ENCODE peak calls at places on chromosomes 11 and 22, in ten cellular contexts. R, P, M, H, F, C, K, V, B and E are unnamed samples.

GRCh38 chr11:131748146-131749050 is 378.0 kb downstream of the NTM start:
- DNase-seq in R (no peak), P (peak), M (peak), H (no peak), F (peak), C (no peak), K (peak), V (peak), B (peak), E (no peak)

GRCh38 chr22:35921777-35922176 is 106.8 kb downstream of the RBFOX2 start:
- DNase-seq in R (peak), P (no peak), M (peak), H (peak), F (peak), C (no peak), K (peak), V (peak), B (no peak), E (no peak)

GRCh38 chr11:92776676-92777075 is 192.8 kb upstream of the MTNR1B start:
- DNase-seq in R (no peak), P (no peak), M (no peak), H (no peak), F (no peak), C (no peak), K (no peak), V (no peak), B (no peak), E (no peak)

GRCh38 chr22:33919591-33920501 is at the start of gene LARGE1:
- DNase-seq in R (no peak), P (no peak), M (peak), H (peak), F (peak), C (peak), K (peak), V (peak), B (peak), E (no peak)

GRCh38 chr11:100622404-100622803 is 64.7 kb upstream of the ARHGAP42 start:
- DNase-seq in R (no peak), P (no peak), M (no peak), H (no peak), F (no peak), C (no peak), K (no peak), V (no peak), B (no peak), E (no peak)

GRCh38 chr22:36104988-36105387 is 55.6 kb downstream of the APOL3 start:
- DNase-seq in R (no peak), P (no peak), M (no peak), H (no peak), F (no peak), C (no peak), K (peak), V (no peak), B (no peak), E (no peak)

GRCh38 chr22:40955516-40955915 is 4.3 kb downstream of the RBX1 start:
- DNase-seq in R (no peak), P (no peak), M (no peak), H (no peak), F (no peak), C (no peak), K (no peak), V (no peak), B (no peak), E (no peak)

GRCh38 chr11:120774591-120775386 is 249.1 kb upstream of the TBCEL start:
- DNase-seq in R (no peak), P (no peak), M (no peak), H (no peak), F (no peak), C (no peak), K (no peak), V (no peak), B (no peak), E (peak)

GRCh38 chr22:50315289-50316113 is 8.1 kb upstream of the PLXNB2 start:
- DNase-seq in R (no peak), P (peak), M (no peak), H (no peak), F (no peak), C (no peak), K (no peak), V (no peak), B (no peak), E (no peak)

GRCh38 chr11:2142762-2143202 is 3.6 kb upstream of the IGF2 start:
- DNase-seq in R (no peak), P (no peak), M (no peak), H (no peak), F (no peak), C (no peak), K (no peak), V (no peak), B (no peak), E (no peak)

GRCh38 chr11:19382131-19382611 is 141.4 kb upstream of the E2F8 start:
- DNase-seq in R (no peak), P (no peak), M (no peak), H (no peak), F (no peak), C (no peak), K (no peak), V (no peak), B (no peak), E (no peak)

GRCh38 chr22:44622147-44622427 is 79.9 kb upstream of the PRR5 start:
- DNase-seq in R (no peak), P (no peak), M (no peak), H (no peak), F (no peak), C (peak), K (no peak), V (no peak), B (no peak), E (no peak)

GRCh38 chr11:130801287-130802146 is 114.8 kb downstream of the SNX19 start:
- DNase-seq in R (no peak), P (no peak), M (no peak), H (no peak), F (no peak), C (no peak), K (no peak), V (no peak), B (no peak), E (no peak)

GRCh38 chr11:61281581-61282250 is 13.4 kb downstream of the VWCE start:
- DNase-seq in R (peak), P (peak), M (peak), H (no peak), F (peak), C (no peak), K (peak), V (no peak), B (peak), E (no peak)

GRCh38 chr11:71155846-71156245 is 96.5 kb downstream of the SHANK2 start:
- DNase-seq in R (no peak), P (no peak), M (no peak), H (no peak), F (no peak), C (no peak), K (no peak), V (no peak), B (no peak), E (no peak)

GRCh38 chr11:70614034-70614681 is 215.8 kb downstream of the CTTN start:
- DNase-seq in R (no peak), P (no peak), M (no peak), H (no peak), F (no peak), C (no peak), K (no peak), V (no peak), B (no peak), E (no peak)

GRCh38 chr11:128563308-128563707 is 24.1 kb downstream of the ETS1 start:
- DNase-seq in R (no peak), P (no peak), M (no peak), H (no peak), F (no peak), C (no peak), K (no peak), V (no peak), B (no peak), E (no peak)

GRCh38 chr22:29345932-29346331 is 30.4 kb upstream of the RASL10A start:
- DNase-seq in R (no peak), P (no peak), M (no peak), H (no peak), F (no peak), C (no peak), K (no peak), V (peak), B (no peak), E (no peak)

GRCh38 chr11:63610604-63611394 is 3.4 kb downstream of the PLAAT3 start:
- DNase-seq in R (no peak), P (no peak), M (peak), H (no peak), F (no peak), C (no peak), K (peak), V (no peak), B (no peak), E (no peak)

GRCh38 chr11:14359573-14360031 is 619 bp upstream of the RRAS2 start:
- DNase-seq in R (no peak), P (no peak), M (no peak), H (no peak), F (no peak), C (no peak), K (no peak), V (no peak), B (no peak), E (no peak)

GRCh38 chr11:58941838-58942237 is 2.5 kb downstream of the GLYATL1 start:
- DNase-seq in R (no peak), P (no peak), M (no peak), H (no peak), F (no peak), C (no peak), K (no peak), V (no peak), B (no peak), E (no peak)

GRCh38 chr11:553083-553948 is 7.2 kb downstream of the LMNTD2 start:
- DNase-seq in R (no peak), P (no peak), M (no peak), H (no peak), F (no peak), C (no peak), K (no peak), V (no peak), B (no peak), E (no peak)

GRCh38 chr11:2477936-2478335 is 33.1 kb downstream of the KCNQ1 start:
- DNase-seq in R (no peak), P (no peak), M (no peak), H (no peak), F (no peak), C (no peak), K (no peak), V (no peak), B (no peak), E (no peak)

GRCh38 chr11:38582756-38583155 is 1984.7 kb upstream of the RAG2 start:
- DNase-seq in R (no peak), P (no peak), M (peak), H (no peak), F (no peak), C (no peak), K (no peak), V (no peak), B (no peak), E (no peak)

GRCh38 chr11:117610045-117610444 is 187.0 kb downstream of the DSCAML1 start:
- DNase-seq in R (no peak), P (no peak), M (no peak), H (no peak), F (no peak), C (no peak), K (no peak), V (no peak), B (no peak), E (no peak)

GRCh38 chr22:19879248-19879575 is 24.5 kb upstream of the GNB1L start:
- DNase-seq in R (no peak), P (no peak), M (no peak), H (no peak), F (no peak), C (peak), K (peak), V (no peak), B (peak), E (no peak)

GRCh38 chr11:118933486-118933885 is 7.8 kb upstream of the BCL9L start:
- DNase-seq in R (no peak), P (no peak), M (no peak), H (peak), F (no peak), C (no peak), K (peak), V (no peak), B (no peak), E (no peak)

GRCh38 chr11:117823941-117824420 is 563 bp downstream of the FXYD2 start:
- DNase-seq in R (no peak), P (no peak), M (no peak), H (no peak), F (peak), C (peak), K (peak), V (no peak), B (no peak), E (no peak)

GRCh38 chr22:19356708-19357269 is 65.3 kb upstream of the CLTCL1 start:
- DNase-seq in R (no peak), P (no peak), M (no peak), H (no peak), F (no peak), C (no peak), K (no peak), V (no peak), B (no peak), E (no peak)

GRCh38 chr11:128726464-128727139 is 32.7 kb downstream of the FLI1 start:
- DNase-seq in R (no peak), P (no peak), M (no peak), H (no peak), F (peak), C (peak), K (no peak), V (no peak), B (no peak), E (no peak)

GRCh38 chr11:27468209-27468608 is 4.4 kb downstream of the LGR4 start:
- DNase-seq in R (no peak), P (no peak), M (no peak), H (no peak), F (no peak), C (no peak), K (no peak), V (no peak), B (no peak), E (no peak)
- TF ChIP-seq POLR2AphosphoS5 in R (no peak), P (no peak), M (no peak), H (no peak), F (peak), C (no peak), K (no peak), V (no peak), B (no peak), E (no peak)

GRCh38 chr22:37816543-37817180 is 6.5 kb upstream of the GALR3 start:
- DNase-seq in R (no peak), P (no peak), M (no peak), H (no peak), F (no peak), C (no peak), K (no peak), V (no peak), B (no peak), E (no peak)

GRCh38 chr22:37820350-37820749 is 2.8 kb upstream of the GALR3 start:
- DNase-seq in R (no peak), P (no peak), M (no peak), H (no peak), F (no peak), C (no peak), K (no peak), V (no peak), B (no peak), E (no peak)

GRCh38 chr22:37817705-37818311 is 5.4 kb upstream of the GALR3 start:
- DNase-seq in R (no peak), P (peak), M (peak), H (peak), F (peak), C (peak), K (peak), V (peak), B (peak), E (no peak)

GRCh38 chr22:37819100-37819433 is 4.1 kb upstream of the GALR3 start:
- DNase-seq in R (no peak), P (no peak), M (peak), H (no peak), F (no peak), C (no peak), K (no peak), V (no peak), B (no peak), E (no peak)

GRCh38 chr22:37818397-37819099 is 4.6 kb upstream of the GALR3 start:
- DNase-seq in R (no peak), P (peak), M (peak), H (peak), F (peak), C (peak), K (peak), V (peak), B (peak), E (no peak)
- TF ChIP-seq POLR2AphosphoS5 in R (no peak), P (no peak), M (peak), H (peak), F (no peak), C (peak), K (no peak), V (no peak), B (no peak), E (no peak)

GRCh38 chr11:26953770-26954392 is 40.0 kb upstream of the FIBIN start:
- DNase-seq in R (no peak), P (no peak), M (no peak), H (no peak), F (no peak), C (no peak), K (no peak), V (no peak), B (no peak), E (no peak)
- TF ChIP-seq POLR2AphosphoS5 in R (no peak), P (no peak), M (no peak), H (no peak), F (no peak), C (no peak), K (no peak), V (no peak), B (no peak), E (no peak)

GRCh38 chr22:17698948-17699347 is 60.4 kb downstream of the BCL2L13 start:
- DNase-seq in R (no peak), P (no peak), M (no peak), H (no peak), F (no peak), C (no peak), K (no peak), V (no peak), B (no peak), E (no peak)
- TF ChIP-seq POLR2AphosphoS5 in R (no peak), P (no peak), M (no peak), H (no peak), F (no peak), C (no peak), K (no peak), V (no peak), B (no peak), E (no peak)

GRCh38 chr22:31754813-31755212 is 994 bp downstream of the DEPDC5 start:
- DNase-seq in R (no peak), P (no peak), M (no peak), H (no peak), F (no peak), C (no peak), K (no peak), V (no peak), B (no peak), E (no peak)

GRCh38 chr22:31750365-31751284 is 693 bp upstream of the PRR14L start:
- DNase-seq in R (no peak), P (no peak), M (no peak), H (no peak), F (no peak), C (no peak), K (no peak), V (no peak), B (no peak), E (no peak)

GRCh38 chr22:31753005-31753633 is 700 bp upstream of the DEPDC5 start:
- DNase-seq in R (no peak), P (no peak), M (peak), H (peak), F (peak), C (peak), K (peak), V (peak), B (no peak), E (peak)

GRCh38 chr22:31752096-31752847 is 1.5 kb upstream of the DEPDC5 start:
- DNase-seq in R (no peak), P (no peak), M (no peak), H (no peak), F (no peak), C (no peak), K (no peak), V (no peak), B (no peak), E (no peak)

DNA sequence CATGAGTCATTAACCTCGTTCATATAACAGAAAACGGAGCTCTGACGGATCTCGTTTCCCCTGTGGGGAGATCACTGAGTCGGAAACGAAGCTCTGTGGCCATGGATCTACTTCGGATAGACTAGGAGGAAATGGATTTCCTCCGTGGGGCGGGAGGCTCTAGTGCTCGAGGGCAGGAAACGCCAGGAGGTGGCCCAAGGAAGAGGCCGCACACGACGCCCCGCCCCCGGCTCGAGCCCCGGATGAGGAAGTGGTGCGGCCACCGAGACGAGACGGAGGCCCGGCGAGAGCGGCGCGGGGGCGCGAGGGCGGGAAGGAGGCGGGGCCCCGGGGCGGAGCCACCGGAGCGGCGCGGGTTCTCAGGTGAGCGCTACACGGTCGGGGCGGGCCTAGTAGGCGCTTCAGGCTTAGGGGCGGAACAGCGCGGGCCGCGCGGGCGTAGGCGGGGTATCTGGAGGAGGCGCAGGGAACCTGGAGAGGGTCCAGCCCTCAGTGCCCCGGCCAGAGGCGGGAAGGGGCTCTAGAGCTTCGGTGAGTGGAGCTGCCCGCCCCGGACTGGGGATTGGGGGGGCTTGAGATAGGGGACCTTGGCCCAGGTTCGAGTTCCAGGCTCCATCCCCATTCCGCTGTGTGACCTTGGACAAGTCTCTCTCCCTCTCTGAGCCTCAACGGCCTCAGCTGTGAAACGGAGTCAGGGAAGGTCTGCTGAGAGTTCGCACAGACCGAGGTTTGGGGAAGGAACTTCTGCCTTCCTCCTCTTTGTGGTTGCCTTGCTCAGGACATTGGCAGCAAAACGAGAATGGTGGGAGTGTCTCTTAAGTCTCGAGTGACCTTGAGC is at the start of gene DEPDC5:
- DNase-seq in R (peak), P (peak), M (peak), H (peak), F (peak), C (peak), K (peak), V (peak), B (peak), E (peak)
- TF ChIP-seq POLR2AphosphoS5 in R (peak), P (peak), M (peak), H (peak), F (peak), C (peak), K (peak), V (peak), B (peak), E (peak)

DNA sequence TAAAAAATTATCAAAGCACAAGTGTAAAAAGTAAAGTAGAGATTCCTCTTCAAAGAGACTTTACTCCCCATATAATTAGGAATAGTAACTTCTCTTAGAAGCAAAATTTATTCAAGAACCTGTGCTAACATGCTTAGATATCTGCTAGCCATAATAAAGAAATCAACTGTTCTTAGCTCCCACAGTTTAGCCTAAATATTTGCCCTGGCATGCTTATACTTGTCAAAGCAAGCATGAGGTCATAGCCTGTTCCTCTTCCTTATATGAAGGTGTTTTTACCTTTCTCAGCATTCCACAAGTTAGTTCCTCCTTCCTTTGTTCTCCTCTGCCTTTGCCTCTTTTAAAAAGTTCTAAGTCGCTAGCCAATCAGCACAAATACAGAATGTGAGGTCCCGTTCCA is 30.3 kb downstream of the RIC3 start:
- DNase-seq in R (no peak), P (no peak), M (no peak), H (peak), F (no peak), C (no peak), K (no peak), V (no peak), B (no peak), E (no peak)
- TF ChIP-seq POLR2AphosphoS5 in R (no peak), P (no peak), M (no peak), H (peak), F (no peak), C (no peak), K (no peak), V (no peak), B (no peak), E (no peak)

DNA sequence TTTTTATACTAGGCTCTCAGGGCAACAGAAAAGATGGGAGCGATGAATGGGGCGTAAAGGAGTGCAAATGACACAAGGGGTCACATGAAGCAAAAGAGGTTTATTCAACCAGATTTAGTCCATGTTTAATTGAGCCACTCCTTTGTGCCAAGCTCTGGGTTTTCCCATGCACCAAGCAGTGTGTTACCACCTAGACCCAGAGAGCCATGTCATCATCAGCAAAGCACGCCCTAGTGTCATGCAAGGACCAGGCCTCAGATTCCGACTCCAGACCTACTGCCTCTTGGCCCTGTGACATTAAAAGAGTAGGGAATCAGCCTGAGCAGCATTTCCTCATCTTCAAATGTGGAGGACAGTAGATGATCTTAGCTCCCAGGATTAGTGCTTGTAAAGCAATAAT is 1.1 kb upstream of the IGLL5 start:
- DNase-seq in R (no peak), P (no peak), M (no peak), H (no peak), F (no peak), C (no peak), K (no peak), V (peak), B (no peak), E (peak)
- TF ChIP-seq POLR2AphosphoS5 in R (no peak), P (no peak), M (no peak), H (no peak), F (no peak), C (no peak), K (no peak), V (no peak), B (no peak), E (no peak)